ENCODE peak calls at places on chromosomes 5 and 9, in five cellular contexts. G is IMR-90; H is mammary epithelial cell; Z is GM06990; C is CD4-positive, alpha-beta memory T cell. S is an unnamed sample. For H3K27me3, the result is how much of the 10 kb centered on the place peaks cover.

GRCh38 chr5:33850100-33850594 is 41.6 kb downstream of the ADAMTS12 start:
- DNase-seq in C (peak), H (peak), G (peak), Z (peak), S (peak)

GRCh38 chr5:1750469-1750868 is 49.2 kb downstream of the MRPL36 start:
- DNase-seq in C (no peak), G (no peak), H (no peak), Z (no peak), S (no peak)

GRCh38 chr5:146059349-146060220 is 45.8 kb downstream of the PLAC8L1 start:
- DNase-seq in G (no peak), H (no peak), Z (no peak), C (no peak), S (no peak)

GRCh38 chr5:141681695-141682641 is at the start of gene ARAP3:
- DNase-seq in H (peak), C (no peak), Z (no peak), G (peak), S (peak)

GRCh38 chr5:115179959-115180709 is 10.4 kb upstream of the TRIM36 start:
- DNase-seq in H (peak), G (peak), Z (peak), C (peak), S (no peak)

GRCh38 chr5:159933531-159934485 is 17.5 kb downstream of the ADRA1B start:
- DNase-seq in H (no peak), Z (no peak), G (peak), C (no peak), S (peak)

GRCh38 chr5:66963559-66963971 is 233.0 kb downstream of the CD180 start:
- DNase-seq in H (no peak), C (no peak), G (peak), Z (no peak), S (no peak)

GRCh38 chr5:137858223-137858916 is 9.3 kb upstream of the MYOT start:
- DNase-seq in H (peak), C (no peak), Z (peak), G (peak), S (no peak)

GRCh38 chr5:62143268-62144229 is 162.5 kb upstream of the KIF2A start:
- DNase-seq in Z (no peak), C (no peak), H (peak), G (peak), S (no peak)

GRCh38 chr5:108360280-108360679 is 21.6 kb downstream of the FBXL17 start:
- DNase-seq in H (no peak), C (no peak), G (no peak), Z (no peak), S (no peak)

GRCh38 chr5:179923422-179923821 is 15.7 kb upstream of the TBC1D9B start:
- DNase-seq in H (no peak), G (no peak), Z (no peak), C (no peak), S (no peak)

GRCh38 chr9:974064-974992 is 2.1 kb upstream of the DMRT3 start:
- DNase-seq in H (no peak), G (no peak), Z (no peak), C (no peak), S (no peak)

GRCh38 chr5:66789434-66789833 is 193.2 kb downstream of the MAST4 start:
- DNase-seq in Z (no peak), C (no peak), G (no peak), H (no peak), S (no peak)

GRCh38 chr5:57405984-57406383 is 76.6 kb downstream of the ACTBL2 start:
- DNase-seq in Z (no peak), G (peak), C (no peak), H (no peak), S (no peak)

GRCh38 chr5:76084496-76085285 is 1.5 kb downstream of the SV2C start:
- DNase-seq in Z (peak), G (no peak), H (no peak), C (no peak), S (no peak)

GRCh38 chr5:170863646-170864045 is 1.8 kb downstream of the RANBP17 start:
- DNase-seq in Z (no peak), C (no peak), H (no peak), G (peak), S (no peak)

GRCh38 chr9:126297656-126298318 is 28.8 kb upstream of the MVB12B start:
- DNase-seq in C (no peak), Z (no peak), H (no peak), G (no peak), S (no peak)

GRCh38 chr5:66307647-66308257 is 163.7 kb downstream of the SREK1 start:
- DNase-seq in G (peak), Z (no peak), H (peak), C (peak), S (peak)

GRCh38 chr9:120869360-120869687 is 7.7 kb downstream of the PHF19 start:
- DNase-seq in H (no peak), Z (no peak), G (no peak), C (no peak), S (no peak)

GRCh38 chr9:86766912-86767311 is 180.4 kb downstream of the GAS1 start:
- DNase-seq in G (peak), Z (no peak), H (peak), C (no peak), S (no peak)

GRCh38 chr9:105415344-105415980 is 32.4 kb upstream of the FSD1L start:
- DNase-seq in Z (peak), H (peak), G (peak), C (peak), S (peak)

GRCh38 chr5:150653145-150653761 is 7.8 kb upstream of the MYOZ3 start:
- DNase-seq in C (no peak), Z (no peak), H (no peak), G (peak), S (no peak)

GRCh38 chr5:115262066-115262404 is 642 bp downstream of the PGGT1B start:
- DNase-seq in Z (no peak), G (peak), H (peak), C (no peak), S (no peak)

GRCh38 chr9:125635888-125636287 is 71.1 kb downstream of the MAPKAP1 start:
- DNase-seq in C (no peak), Z (no peak), G (no peak), H (no peak), S (no peak)

GRCh38 chr5:143554194-143554717 is 150.8 kb upstream of the NR3C1 start:
- DNase-seq in Z (no peak), H (peak), G (peak), C (no peak), S (no peak)

GRCh38 chr5:181008136-181008535 is 19.5 kb downstream of the BTNL3 start:
- DNase-seq in C (no peak), G (no peak), H (no peak), Z (no peak), S (no peak)

GRCh38 chr5:60334281-60334713 is 365.7 kb downstream of the DEPDC1B start:
- DNase-seq in C (no peak), G (peak), Z (no peak), H (peak), S (no peak)

GRCh38 chr9:122364117-122364782 is 6.6 kb upstream of the PTGS1 start:
- DNase-seq in C (no peak), H (no peak), G (peak), Z (no peak), S (no peak)

GRCh38 chr9:136090768-136091581 is 4.1 kb downstream of the NACC2 start:
- DNase-seq in H (no peak), G (no peak), C (no peak), Z (no peak), S (no peak)

GRCh38 chr9:134689320-134690181 is 47.9 kb downstream of the COL5A1 start:
- DNase-seq in Z (peak), H (peak), C (no peak), G (peak), S (no peak)

GRCh38 chr9:133604856-133605255 is 4.3 kb downstream of the FAM163B start:
- DNase-seq in H (no peak), C (no peak), Z (no peak), G (no peak), S (no peak)

GRCh38 chr9:133601746-133602145 is 7.4 kb downstream of the FAM163B start:
- DNase-seq in Z (no peak), C (no peak), H (no peak), G (no peak), S (no peak)

GRCh38 chr9:133604214-133604613 is 5.0 kb downstream of the FAM163B start:
- DNase-seq in C (no peak), H (no peak), G (no peak), Z (no peak), S (no peak)

GRCh38 chr9:133605446-133605845 is 3.7 kb downstream of the FAM163B start:
- DNase-seq in C (no peak), G (no peak), Z (no peak), H (no peak), S (no peak)

DNA sequence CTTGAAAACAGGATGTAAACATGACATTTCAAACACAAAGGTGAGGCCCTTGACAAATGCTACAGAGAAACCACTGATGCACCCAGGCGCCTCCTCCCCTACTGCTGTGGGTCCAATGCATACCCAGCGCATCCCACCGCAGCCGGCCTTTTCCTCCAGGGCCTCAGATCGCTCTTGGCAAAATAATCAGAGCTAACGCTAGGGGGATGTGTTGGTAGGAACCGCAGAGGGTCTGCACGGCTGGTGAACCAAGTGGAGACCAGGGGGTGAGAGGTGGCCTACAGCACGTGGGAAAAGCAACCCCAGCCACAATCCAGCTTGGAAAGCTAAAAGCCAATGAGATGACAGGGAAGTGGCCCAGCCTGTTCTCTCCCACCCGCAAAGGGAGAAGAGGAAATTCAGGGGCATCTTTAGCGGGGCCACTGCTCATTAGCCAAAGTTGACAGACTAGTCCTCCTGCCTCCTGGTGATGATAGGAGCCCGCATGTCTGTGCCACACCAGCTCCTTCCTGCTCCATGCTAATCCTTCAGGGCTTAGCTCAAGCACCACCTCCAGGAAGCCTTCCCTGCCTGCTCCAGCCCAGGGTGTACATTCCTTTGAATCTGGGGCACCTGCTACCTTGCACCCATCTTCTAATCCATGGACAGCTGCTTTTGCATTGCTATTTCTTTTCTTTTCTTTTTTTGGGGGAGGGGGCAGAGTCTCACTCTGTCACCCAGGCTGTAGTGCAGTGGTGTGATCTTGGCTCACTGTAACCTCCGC is 5.8 kb downstream of the FAM163B start:
- DNase-seq in C (no peak), Z (no peak), H (no peak), G (no peak), S (no peak)
- H3K27me3 ChIP-seq in C (under half), Z (under half), H (under half), G (half or more), S (under half)

GRCh38 chr5:36698031-36698430 is 91.6 kb downstream of the SLC1A3 start:
- DNase-seq in C (no peak), G (no peak), Z (no peak), H (no peak), S (no peak)

GRCh38 chr5:36705055-36705454 is 98.6 kb downstream of the SLC1A3 start:
- DNase-seq in C (no peak), G (no peak), Z (no peak), H (no peak), S (no peak)

GRCh38 chr5:36704131-36704530 is 97.7 kb downstream of the SLC1A3 start:
- DNase-seq in H (no peak), C (no peak), G (no peak), Z (no peak), S (no peak)

GRCh38 chr5:36701085-36701691 is 94.8 kb downstream of the SLC1A3 start:
- DNase-seq in Z (no peak), G (no peak), H (no peak), C (no peak), S (no peak)

DNA sequence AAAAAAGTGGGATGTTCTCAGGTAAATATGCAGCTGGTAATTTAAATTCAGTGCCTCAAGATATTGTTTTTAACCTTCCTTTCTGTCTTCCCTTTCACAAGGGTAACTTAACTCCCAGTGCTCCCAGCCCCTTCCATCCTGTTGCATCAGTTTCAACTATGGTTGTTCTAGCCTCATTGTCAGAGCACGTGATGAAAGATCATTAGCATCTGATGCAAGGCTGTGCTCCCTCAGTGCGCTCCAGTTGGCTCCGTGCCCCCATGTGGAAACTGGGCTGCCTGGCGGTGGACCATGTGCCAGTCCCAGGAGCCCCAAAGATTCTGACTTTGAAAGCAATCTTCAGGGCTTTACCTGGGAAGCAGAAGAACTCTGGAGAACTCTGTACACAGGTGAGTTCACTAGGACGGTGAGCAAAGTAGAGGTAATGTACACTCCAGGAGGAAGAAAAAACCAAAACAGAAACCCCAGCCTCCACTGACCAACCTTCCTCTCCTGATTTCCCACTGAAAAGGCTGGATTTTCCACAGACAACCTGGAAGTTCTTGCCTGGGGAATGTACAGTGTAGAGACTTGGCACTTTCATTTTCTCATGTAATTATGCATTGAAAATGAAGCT is 96.9 kb downstream of the SLC1A3 start:
- DNase-seq in Z (no peak), H (no peak), C (no peak), G (no peak), S (no peak)
- H3K27me3 ChIP-seq in Z (under half), H (under half), C (under half), G (under half), S (under half)

GRCh38 chr5:103408408-103408807 is 149.8 kb downstream of the MACIR start:
- DNase-seq in H (no peak), Z (no peak), C (no peak), G (no peak), S (no peak)
- H3K27me3 ChIP-seq in H (under half), Z (under half), C (under half), G (under half), S (under half)

GRCh38 chr5:73231245-73231778 is 58.3 kb downstream of the TMEM174 start:
- DNase-seq in C (no peak), Z (no peak), G (no peak), H (no peak), S (no peak)
- H3K27me3 ChIP-seq in C (under half), Z (under half), G (under half), H (under half), S (half or more)

GRCh38 chr9:89797255-89797654 is 192.4 kb downstream of the GADD45G start:
- DNase-seq in Z (no peak), G (no peak), C (no peak), H (no peak), S (no peak)
- H3K27me3 ChIP-seq in Z (under half), G (under half), C (under half), H (under half), S (under half)

DNA sequence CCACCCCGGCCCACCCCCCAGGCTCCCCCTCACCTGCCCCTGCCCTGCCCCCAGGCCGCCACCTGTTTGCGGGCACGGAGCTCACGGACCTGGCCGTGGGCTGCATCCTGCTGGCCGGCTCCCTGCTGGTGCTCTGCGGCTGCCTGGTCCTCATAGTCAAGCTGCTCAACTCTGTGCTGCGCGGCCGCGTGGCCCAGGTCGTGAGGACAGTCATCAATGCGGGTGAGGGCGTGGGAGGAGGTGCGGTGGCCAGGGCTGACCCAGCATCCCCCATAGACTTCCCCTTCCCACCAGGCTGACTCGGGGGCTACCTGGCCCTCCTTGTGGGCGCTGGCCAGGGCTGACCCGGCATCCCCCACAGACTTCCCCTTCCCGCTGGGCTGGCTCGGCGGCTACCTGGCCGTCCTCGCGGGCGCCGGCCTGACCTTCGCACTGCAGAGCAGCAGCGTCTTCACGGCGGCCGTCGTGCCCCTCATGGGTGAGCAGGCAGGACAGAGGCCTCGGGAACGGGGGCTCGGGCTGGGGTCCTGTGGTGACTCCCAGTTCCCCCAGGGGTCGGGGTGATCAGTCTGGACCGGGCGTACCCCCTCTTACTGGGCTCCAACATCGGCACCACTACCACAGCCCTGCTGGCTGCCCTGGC is 3.5 kb downstream of the SLC34A3 start:
- DNase-seq in C (no peak), Z (no peak), G (no peak), H (no peak), S (no peak)
- H3K27me3 ChIP-seq in C (under half), Z (under half), G (under half), H (under half), S (under half)

DNA sequence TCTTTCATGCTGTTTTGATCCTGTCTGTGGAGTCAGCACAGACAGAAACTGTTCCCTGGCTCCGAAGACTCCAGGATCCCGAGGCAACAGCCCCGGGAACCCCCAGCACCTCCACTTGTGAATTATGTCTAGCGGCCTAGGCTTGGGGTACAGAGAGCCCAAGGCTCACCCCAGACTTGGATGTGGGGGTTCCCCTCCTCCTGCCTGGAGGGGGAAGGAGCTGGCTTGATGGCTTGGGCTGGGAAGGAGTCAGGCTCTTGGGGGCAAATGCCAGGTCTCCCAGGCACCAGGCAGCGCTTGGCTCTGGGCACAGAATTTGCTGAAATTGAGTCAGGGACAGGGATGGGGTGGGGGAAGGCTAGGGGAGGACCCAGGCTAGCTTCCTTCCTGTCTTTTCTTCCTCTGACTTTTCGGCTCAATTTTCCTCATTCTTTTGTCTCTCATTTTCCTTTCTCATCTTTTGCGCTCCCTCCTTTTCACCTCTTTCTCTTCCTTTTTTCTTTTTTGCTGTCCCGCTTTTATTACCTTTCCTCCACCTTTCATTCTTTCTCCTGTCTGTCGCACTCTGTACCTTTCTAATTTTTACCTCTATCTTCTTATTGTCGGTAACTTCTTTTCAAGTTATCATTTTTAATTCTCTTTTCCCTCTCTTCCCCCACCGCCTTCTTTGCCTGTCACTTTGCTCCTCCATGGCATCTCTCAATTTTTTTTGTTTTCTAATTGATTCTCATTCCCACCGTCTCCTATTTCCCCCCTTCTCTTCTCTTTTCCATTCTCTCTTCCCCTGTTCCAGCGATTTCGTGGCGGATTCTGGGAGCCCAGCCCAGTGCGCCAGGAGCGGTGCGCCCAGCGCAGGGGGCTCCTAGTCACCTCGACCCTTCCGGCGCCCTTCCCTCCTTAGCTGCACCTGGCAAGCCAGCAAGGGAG is 10.5 kb downstream of the MSX2 start:
- DNase-seq in G (no peak), H (no peak), C (no peak), Z (no peak), S (no peak)
- H3K27me3 ChIP-seq in G (under half), H (under half), C (under half), Z (under half), S (under half)